ENCODE peak calls at places on chromosome 6, in seven cellular contexts. One of them, this sample, is unnamed.

GRCh38 chr6:40959781-40960327 is 79.2 kb downstream of the UNC5CL start:
- DNase-seq in suprapubic skin: no peak
- DNase-seq in breast epithelium: no peak
- DNase-seq in upper lobe of left lung: no peak
- DNase-seq in K562: no peak
- DNase-seq in spleen: no peak
- DNase-seq in GM12878: no peak
- DNase-seq in this sample: no peak

GRCh38 chr6:148074735-148075134 is 267.9 kb upstream of the SASH1 start:
- DNase-seq in spleen: no peak
- DNase-seq in breast epithelium: no peak
- DNase-seq in upper lobe of left lung: no peak
- DNase-seq in K562: no peak
- DNase-seq in GM12878: no peak
- DNase-seq in suprapubic skin: no peak
- DNase-seq in this sample: peak

GRCh38 chr6:110357298-110357695 is 852 bp downstream of the METTL24 start:
- DNase-seq in upper lobe of left lung: no peak
- DNase-seq in breast epithelium: no peak
- DNase-seq in suprapubic skin: no peak
- DNase-seq in GM12878: no peak
- DNase-seq in K562: no peak
- DNase-seq in spleen: no peak
- DNase-seq in this sample: no peak

GRCh38 chr6:39228992-39229767 is at the start of gene KCNK5:
- DNase-seq in breast epithelium: no peak
- DNase-seq in K562: peak
- DNase-seq in upper lobe of left lung: peak
- DNase-seq in suprapubic skin: peak
- DNase-seq in GM12878: no peak
- DNase-seq in spleen: peak
- DNase-seq in this sample: peak

GRCh38 chr6:46637933-46638332 is 14.7 kb downstream of the CYP39A1 start:
- DNase-seq in K562: no peak
- DNase-seq in GM12878: no peak
- DNase-seq in breast epithelium: no peak
- DNase-seq in suprapubic skin: no peak
- DNase-seq in spleen: no peak
- DNase-seq in upper lobe of left lung: no peak
- DNase-seq in this sample: no peak

GRCh38 chr6:75481394-75481793 is 12.2 kb downstream of the FILIP1 start:
- DNase-seq in spleen: no peak
- DNase-seq in suprapubic skin: no peak
- DNase-seq in upper lobe of left lung: no peak
- DNase-seq in GM12878: no peak
- DNase-seq in breast epithelium: no peak
- DNase-seq in K562: no peak
- DNase-seq in this sample: no peak

GRCh38 chr6:13273931-13274706 is 54.2 kb downstream of the TBC1D7 start:
- DNase-seq in K562: peak
- DNase-seq in upper lobe of left lung: peak
- DNase-seq in spleen: peak
- DNase-seq in breast epithelium: no peak
- DNase-seq in suprapubic skin: no peak
- DNase-seq in GM12878: peak
- DNase-seq in this sample: no peak

GRCh38 chr6:150345786-150346185 is 23.0 kb upstream of the IYD start:
- DNase-seq in K562: no peak
- DNase-seq in suprapubic skin: no peak
- DNase-seq in upper lobe of left lung: no peak
- DNase-seq in GM12878: no peak
- DNase-seq in spleen: no peak
- DNase-seq in breast epithelium: no peak
- DNase-seq in this sample: no peak

GRCh38 chr6:167552961-167553360 is 228.1 kb downstream of the TTLL2 start:
- DNase-seq in upper lobe of left lung: no peak
- DNase-seq in K562: no peak
- DNase-seq in breast epithelium: no peak
- DNase-seq in spleen: no peak
- DNase-seq in GM12878: no peak
- DNase-seq in suprapubic skin: peak
- DNase-seq in this sample: no peak

GRCh38 chr6:28758046-28758817 is 165.6 kb downstream of the TRIM27 start:
- DNase-seq in upper lobe of left lung: no peak
- DNase-seq in spleen: no peak
- DNase-seq in suprapubic skin: no peak
- DNase-seq in K562: peak
- DNase-seq in GM12878: no peak
- DNase-seq in breast epithelium: no peak
- DNase-seq in this sample: no peak

GRCh38 chr6:84669945-84670344 is 94.5 kb downstream of the TBX18 start:
- DNase-seq in spleen: no peak
- DNase-seq in breast epithelium: no peak
- DNase-seq in K562: no peak
- DNase-seq in suprapubic skin: no peak
- DNase-seq in upper lobe of left lung: no peak
- DNase-seq in GM12878: no peak
- DNase-seq in this sample: no peak

GRCh38 chr6:12363651-12364381 is 73.7 kb downstream of the EDN1 start:
- DNase-seq in spleen: peak
- DNase-seq in upper lobe of left lung: peak
- DNase-seq in breast epithelium: no peak
- DNase-seq in GM12878: peak
- DNase-seq in suprapubic skin: no peak
- DNase-seq in K562: no peak
- DNase-seq in this sample: no peak

GRCh38 chr6:25068866-25069265 is 133.1 kb upstream of the RIPOR2 start:
- DNase-seq in upper lobe of left lung: no peak
- DNase-seq in spleen: no peak
- DNase-seq in breast epithelium: no peak
- DNase-seq in GM12878: no peak
- DNase-seq in K562: no peak
- DNase-seq in suprapubic skin: no peak
- DNase-seq in this sample: no peak

GRCh38 chr6:119562168-119562567 is 212.6 kb upstream of the MAN1A1 start:
- DNase-seq in upper lobe of left lung: no peak
- DNase-seq in GM12878: no peak
- DNase-seq in suprapubic skin: no peak
- DNase-seq in breast epithelium: no peak
- DNase-seq in K562: no peak
- DNase-seq in spleen: no peak
- DNase-seq in this sample: no peak

GRCh38 chr6:127420558-127420957 is 38.6 kb downstream of the KIAA0408 start:
- DNase-seq in K562: peak
- DNase-seq in spleen: peak
- DNase-seq in GM12878: peak
- DNase-seq in upper lobe of left lung: peak
- DNase-seq in breast epithelium: no peak
- DNase-seq in suprapubic skin: peak
- DNase-seq in this sample: peak

GRCh38 chr6:13851803-13852202 is 37.4 kb upstream of the MCUR1 start:
- DNase-seq in upper lobe of left lung: no peak
- DNase-seq in GM12878: no peak
- DNase-seq in breast epithelium: no peak
- DNase-seq in spleen: no peak
- DNase-seq in K562: no peak
- DNase-seq in suprapubic skin: no peak
- DNase-seq in this sample: no peak

DNA sequence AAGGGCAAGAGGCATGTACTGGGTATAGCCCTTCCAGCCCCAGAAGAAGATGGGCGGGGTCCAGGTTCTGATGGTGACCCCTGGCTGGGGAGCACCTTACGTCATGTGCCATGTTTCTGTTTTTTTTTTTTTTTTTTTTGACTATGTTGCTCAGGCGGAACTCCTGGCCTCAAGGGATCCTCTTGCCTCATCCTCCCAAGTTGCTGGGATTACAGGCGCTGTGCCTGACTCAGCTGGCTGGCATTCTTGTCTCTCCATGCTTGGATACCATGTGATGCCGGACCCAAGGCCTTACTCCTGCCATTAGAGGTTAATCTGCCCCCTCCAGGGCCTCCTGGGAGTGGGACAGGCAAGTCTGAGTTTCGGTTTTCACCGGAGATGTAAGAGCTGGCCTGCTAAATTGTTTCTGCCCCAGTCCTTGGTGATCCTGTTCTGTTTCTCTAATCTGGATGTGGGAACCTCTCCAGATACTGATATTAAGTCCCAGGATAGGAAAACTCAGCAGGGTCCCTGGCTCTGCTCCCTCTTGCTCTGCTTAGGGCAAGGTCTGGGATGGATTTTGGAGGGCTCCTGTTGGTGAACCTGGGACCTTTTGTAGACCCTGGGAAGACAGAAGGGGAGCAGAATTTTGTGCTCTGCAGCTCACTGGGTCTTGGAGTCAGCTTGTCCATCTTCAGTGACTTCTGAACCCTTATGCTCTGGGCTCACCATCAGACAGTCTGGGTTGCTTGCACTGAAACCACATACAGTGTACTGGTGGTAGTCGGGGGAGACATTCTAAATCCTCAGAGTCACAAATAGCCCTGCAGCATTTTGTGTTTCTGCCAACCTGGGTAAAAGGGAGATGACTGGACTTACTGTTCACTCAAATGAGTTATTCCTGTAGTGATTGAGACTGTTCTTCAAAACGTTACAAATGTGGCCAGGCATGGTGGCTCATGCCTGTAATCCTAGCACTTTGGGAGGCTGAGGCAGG is 45.1 kb downstream of the PTK7 start:
- DNase-seq in breast epithelium: no peak
- DNase-seq in suprapubic skin: peak
- DNase-seq in GM12878: no peak
- DNase-seq in K562: no peak
- DNase-seq in upper lobe of left lung: peak
- DNase-seq in spleen: peak
- DNase-seq in this sample: no peak
- TF ChIP-seq POLR2AphosphoS5 in breast epithelium: no peak
- TF ChIP-seq POLR2AphosphoS5 in suprapubic skin: no peak
- TF ChIP-seq POLR2AphosphoS5 in GM12878: no peak
- TF ChIP-seq POLR2AphosphoS5 in K562: no peak
- TF ChIP-seq POLR2AphosphoS5 in upper lobe of left lung: peak
- TF ChIP-seq POLR2AphosphoS5 in spleen: no peak
- TF ChIP-seq POLR2AphosphoS5 in this sample: no peak

DNA sequence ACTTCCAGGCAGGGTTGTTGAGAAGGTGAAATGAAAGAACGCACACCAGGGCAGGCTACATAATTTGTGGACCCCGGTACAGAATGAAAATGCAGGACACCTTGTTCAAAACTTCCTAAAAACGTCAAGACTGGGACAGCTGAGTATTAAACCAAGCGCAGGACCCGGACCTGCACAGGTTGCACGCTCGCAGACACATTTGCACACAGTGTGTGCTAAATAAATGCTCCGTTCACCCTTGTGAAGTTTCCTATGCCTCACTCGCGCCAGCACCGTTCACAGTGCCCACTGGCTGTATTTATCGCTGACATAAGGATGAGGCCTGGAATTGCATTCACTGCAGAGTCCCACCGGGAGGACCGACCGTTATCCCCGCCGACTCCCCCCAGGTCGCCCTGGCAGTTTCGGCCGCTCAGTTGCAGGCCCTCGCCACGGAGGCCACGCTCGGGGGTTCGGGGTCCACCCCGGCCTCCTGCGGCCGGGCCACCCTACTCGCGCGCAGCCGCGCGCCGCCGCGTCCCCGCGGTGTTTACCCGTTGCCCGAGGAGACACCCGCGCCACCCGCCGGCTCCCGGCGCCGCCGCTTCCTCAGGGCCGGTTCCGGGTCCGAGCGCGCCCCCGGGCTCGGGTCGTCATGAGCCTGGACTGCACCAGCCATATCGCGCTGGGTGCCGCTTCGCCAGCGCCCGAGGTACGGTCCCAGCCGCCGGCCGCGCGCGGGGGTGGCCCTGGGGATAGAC is at the start of gene CCDC170:
- DNase-seq in spleen: peak
- DNase-seq in suprapubic skin: no peak
- DNase-seq in GM12878: no peak
- DNase-seq in upper lobe of left lung: peak
- DNase-seq in K562: no peak
- DNase-seq in breast epithelium: peak
- DNase-seq in this sample: no peak
- TF ChIP-seq POLR2A in spleen: no peak
- TF ChIP-seq POLR2A in suprapubic skin: no peak
- TF ChIP-seq POLR2A in GM12878: no peak
- TF ChIP-seq POLR2A in upper lobe of left lung: no peak
- TF ChIP-seq POLR2A in K562: no peak
- TF ChIP-seq POLR2A in breast epithelium: no peak
- TF ChIP-seq POLR2A in this sample: no peak

DNA sequence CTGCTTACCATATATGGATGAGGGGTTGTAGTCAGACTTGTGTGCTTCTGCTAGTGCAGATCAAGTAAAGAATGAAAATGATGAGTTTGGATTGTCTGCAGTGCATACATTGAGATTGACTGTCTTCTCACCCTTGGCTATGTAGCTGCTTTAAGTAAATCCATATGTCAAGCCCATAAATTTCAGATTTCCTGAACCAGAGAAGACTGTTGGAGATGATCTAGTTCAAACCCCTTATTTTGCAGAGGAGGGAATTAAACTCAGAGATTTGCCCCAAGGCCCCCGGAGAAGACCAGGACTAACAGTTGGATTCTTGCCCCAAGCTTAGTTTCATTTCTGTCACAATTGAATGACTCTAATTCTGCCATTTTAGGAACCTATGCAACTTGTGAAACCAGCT is 67.2 kb downstream of the PKIB start:
- DNase-seq in GM12878: no peak
- DNase-seq in suprapubic skin: no peak
- DNase-seq in K562: no peak
- DNase-seq in spleen: no peak
- DNase-seq in breast epithelium: no peak
- DNase-seq in upper lobe of left lung: no peak
- DNase-seq in this sample: no peak
- TF ChIP-seq POLR2AphosphoS5 in GM12878: no peak
- TF ChIP-seq POLR2AphosphoS5 in suprapubic skin: no peak
- TF ChIP-seq POLR2AphosphoS5 in K562: no peak
- TF ChIP-seq POLR2AphosphoS5 in spleen: no peak
- TF ChIP-seq POLR2AphosphoS5 in breast epithelium: no peak
- TF ChIP-seq POLR2AphosphoS5 in upper lobe of left lung: no peak
- TF ChIP-seq POLR2AphosphoS5 in this sample: no peak

GRCh38 chr6:17472653-17473183 is 79.3 kb downstream of the CAP2 start:
- DNase-seq in upper lobe of left lung: no peak
- DNase-seq in spleen: no peak
- DNase-seq in breast epithelium: no peak
- DNase-seq in suprapubic skin: no peak
- DNase-seq in K562: no peak
- DNase-seq in GM12878: no peak
- DNase-seq in this sample: no peak

GRCh38 chr6:17475845-17476244 is 82.5 kb downstream of the CAP2 start:
- DNase-seq in GM12878: no peak
- DNase-seq in suprapubic skin: no peak
- DNase-seq in upper lobe of left lung: no peak
- DNase-seq in K562: no peak
- DNase-seq in breast epithelium: no peak
- DNase-seq in spleen: no peak
- DNase-seq in this sample: no peak

GRCh38 chr6:17470953-17471335 is 77.5 kb downstream of the CAP2 start:
- DNase-seq in spleen: no peak
- DNase-seq in upper lobe of left lung: no peak
- DNase-seq in suprapubic skin: no peak
- DNase-seq in K562: no peak
- DNase-seq in breast epithelium: no peak
- DNase-seq in GM12878: no peak
- DNase-seq in this sample: peak

GRCh38 chr6:17474289-17474688 is 80.9 kb downstream of the CAP2 start:
- DNase-seq in upper lobe of left lung: no peak
- DNase-seq in suprapubic skin: no peak
- DNase-seq in K562: no peak
- DNase-seq in GM12878: no peak
- DNase-seq in breast epithelium: no peak
- DNase-seq in spleen: no peak
- DNase-seq in this sample: no peak

GRCh38 chr6:17473554-17473953 is 80.2 kb downstream of the CAP2 start:
- DNase-seq in GM12878: no peak
- DNase-seq in K562: no peak
- DNase-seq in breast epithelium: no peak
- DNase-seq in upper lobe of left lung: no peak
- DNase-seq in suprapubic skin: no peak
- DNase-seq in spleen: no peak
- DNase-seq in this sample: no peak
- TF ChIP-seq POLR2A in GM12878: no peak
- TF ChIP-seq POLR2A in K562: no peak
- TF ChIP-seq POLR2A in breast epithelium: no peak
- TF ChIP-seq POLR2A in upper lobe of left lung: no peak
- TF ChIP-seq POLR2A in suprapubic skin: no peak
- TF ChIP-seq POLR2A in spleen: no peak
- TF ChIP-seq POLR2A in this sample: no peak

This sample was measured in prostate gland.